ENCODE peak calls at places on chromosomes 11 and 22, in four cellular contexts. G, U, Q and H are unnamed samples.

GRCh38 chr11:19576054-19576453 is 136.6 kb upstream of the NAV2 start:
- DNase-seq in G (no peak), U (no peak), Q (no peak), H (no peak)

GRCh38 chr11:100830295-100830694 is 143.2 kb downstream of the ARHGAP42 start:
- DNase-seq in U (no peak), G (peak; percentile 67), Q (peak; percentile 49), H (no peak)

GRCh38 chr11:2870955-2871720 is 14.4 kb downstream of the CDKN1C start:
- DNase-seq in Q (no peak), G (no peak), U (no peak), H (no peak)

GRCh38 chr11:72578051-72578450 is 96.2 kb downstream of the PDE2A start:
- DNase-seq in G (no peak), Q (no peak), U (no peak), H (no peak)

GRCh38 chr11:123601136-123601535 is 53.3 kb downstream of the SCN3B start:
- DNase-seq in G (no peak), U (no peak), Q (no peak), H (no peak)

GRCh38 chr11:66335531-66336233 is 552 bp downstream of the RIN1 start:
- DNase-seq in U (no peak), Q (peak; percentile 72), G (peak; percentile 82), H (no peak)

GRCh38 chr11:96426356-96427103 is 36.7 kb downstream of the JRKL start:
- DNase-seq in Q (no peak), U (no peak), G (no peak), H (peak; percentile 41)

GRCh38 chr11:75100314-75100713 is 3.6 kb upstream of the OR2AT4 start:
- DNase-seq in Q (no peak), G (no peak), U (no peak), H (peak; percentile 6)

GRCh38 chr22:46546466-46547178 is 9.2 kb upstream of the CELSR1 start:
- DNase-seq in G (peak; percentile 88), Q (peak; percentile 55), U (peak; percentile 88), H (no peak)

GRCh38 chr11:43943357-43943930 is 1.0 kb downstream of the C11orf96 start:
- DNase-seq in Q (no peak), G (no peak), U (no peak), H (no peak)

GRCh38 chr11:15737326-15737725 is 619.0 kb downstream of the SOX6 start:
- DNase-seq in U (no peak), G (no peak), Q (no peak), H (no peak)

GRCh38 chr11:2471804-2472096 is 26.9 kb downstream of the KCNQ1 start:
- DNase-seq in G (no peak), Q (no peak), U (no peak), H (no peak)

GRCh38 chr11:67102664-67103063 is 16.4 kb upstream of the KDM2A start:
- DNase-seq in U (no peak), G (no peak), Q (no peak), H (no peak)

GRCh38 chr11:24496371-24496727 is 504 bp upstream of the LUZP2 start:
- DNase-seq in G (no peak), Q (no peak), U (no peak), H (no peak)

GRCh38 chr11:107679255-107680024 is 32.4 kb downstream of the SLN start:
- DNase-seq in Q (no peak), U (no peak), G (no peak), H (no peak)

GRCh38 chr11:107682182-107682971 is 29.5 kb downstream of the SLN start:
- DNase-seq in U (no peak), Q (no peak), G (no peak), H (no peak)

GRCh38 chr11:107688322-107688918 is 23.4 kb downstream of the SLN start:
- DNase-seq in Q (no peak), G (no peak), U (no peak), H (no peak)

GRCh38 chr11:107683807-107684206 is 28.0 kb downstream of the SLN start:
- DNase-seq in U (no peak), G (no peak), Q (no peak), H (peak; percentile 2)

DNA sequence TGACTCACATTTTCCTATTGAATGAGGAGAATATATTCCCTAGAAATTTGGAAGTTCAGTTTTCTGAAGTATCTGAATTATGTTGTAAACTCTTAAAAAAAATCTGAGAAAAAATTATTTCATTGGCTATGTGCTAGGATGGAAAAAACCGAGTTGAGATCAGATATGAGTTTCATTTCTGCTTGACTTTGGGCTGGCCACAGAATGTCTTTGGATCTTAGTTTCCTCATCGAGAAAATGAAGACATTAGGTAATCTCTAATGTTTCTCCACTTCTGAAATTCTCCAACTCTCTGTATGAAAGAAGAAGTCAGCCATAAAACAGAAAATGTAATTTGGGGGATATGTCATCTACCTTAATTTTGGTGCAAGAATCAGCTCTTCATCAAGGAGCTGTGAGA is 28.8 kb downstream of the SLN start:
- DNase-seq in U (no peak), Q (no peak), G (no peak), H (no peak)
- H3K4me1 ChIP-seq in U (no peaks in the 10 kb centered on the region), Q (no peaks in the 10 kb centered on the region), G (no peaks in the 10 kb centered on the region), H (no peaks in the 10 kb centered on the region)

GRCh38 chr22:49964493-49965290 is 4.1 kb downstream of the PIM3 start:
- DNase-seq in U (peak; percentile 21), G (peak; percentile 74), Q (peak; percentile 52), H (no peak)
- H3K27ac ChIP-seq in U (peak overlapping the region; percentile 99), G (peak overlapping the region; percentile 97), Q (peak overlapping the region; percentile 97), H (no peak overlapping the region)

DNA sequence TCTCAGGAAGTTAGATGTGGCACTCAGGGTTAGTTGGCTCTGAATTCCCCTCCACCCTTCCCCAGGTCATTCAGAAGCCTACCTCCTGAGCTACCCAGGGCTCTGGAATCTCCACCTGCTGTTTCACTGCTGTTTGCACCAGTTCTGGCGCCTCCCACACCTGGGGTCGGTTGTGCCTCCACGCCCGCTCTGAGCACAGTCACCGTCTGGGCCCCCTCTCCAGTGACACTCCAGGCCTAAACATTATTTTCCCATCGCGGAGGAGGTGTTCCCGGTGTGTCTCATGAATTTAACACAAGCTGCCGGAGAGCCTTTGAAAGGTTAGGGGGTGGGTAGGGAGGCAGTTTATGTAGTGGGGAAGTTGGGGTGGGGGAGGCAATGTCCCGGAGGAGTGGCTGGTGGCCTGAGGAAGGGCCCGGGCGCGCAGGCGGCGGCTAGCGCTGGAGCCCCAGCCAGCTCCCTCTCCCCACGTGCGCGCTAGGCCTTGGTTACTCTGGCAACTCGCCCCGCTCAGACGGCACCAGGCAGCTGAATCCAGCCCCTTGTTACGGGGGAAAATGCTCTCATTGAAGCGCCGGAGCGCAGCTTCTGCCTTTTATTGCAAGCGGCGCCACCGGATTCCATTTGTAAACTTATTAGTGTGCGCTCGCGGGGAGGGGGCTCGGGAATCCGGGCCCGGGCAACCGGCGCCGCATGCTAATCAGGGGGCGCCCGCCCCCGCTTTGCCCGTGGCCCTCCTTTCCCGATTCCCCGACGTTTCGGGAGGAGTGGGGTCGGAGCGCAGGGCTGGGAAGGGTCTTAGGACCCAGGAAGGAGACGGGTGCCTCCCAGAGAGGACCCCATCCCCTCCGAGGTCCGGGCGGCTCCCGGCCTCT is 52.4 kb downstream of the GRIK4 start:
- DNase-seq in G (peak; percentile 82), U (peak; percentile 34), Q (no peak), H (no peak)
- H3K4me1 ChIP-seq in G (peaks cover 4% of the 10 kb centered on the region), U (peaks cover 31% of the 10 kb centered on the region), Q (peaks cover 14% of the 10 kb centered on the region), H (no peaks in the 10 kb centered on the region)

GRCh38 chr22:25748704-25749103 is 6.7 kb downstream of the MYO18B start:
- DNase-seq in G (no peak), Q (no peak), U (no peak), H (no peak)
- H3K27ac ChIP-seq in G (no peak overlapping the region), Q (peak overlapping the region; percentile 98), U (peak overlapping the region; percentile 74), H (no peak overlapping the region)

GRCh38 chr11:122109932-122110331 is 6.1 kb downstream of the BLID start:
- DNase-seq in G (no peak), Q (no peak), U (no peak), H (no peak)
- H3K4me1 ChIP-seq in G (no peaks in the 10 kb centered on the region), Q (peaks cover 6% of the 10 kb centered on the region), U (peaks cover 28% of the 10 kb centered on the region), H (no peaks in the 10 kb centered on the region)

GRCh38 chr22:23080542-23081290 is 10.4 kb downstream of the GNAZ start:
- DNase-seq in G (no peak), Q (no peak), U (no peak), H (no peak)
- H3K27ac ChIP-seq in G (no peak overlapping the region), Q (no peak overlapping the region), U (no peak overlapping the region), H (no peak overlapping the region)

GRCh38 chr11:77089004-77089545 is 13.6 kb upstream of the OMP start:
- DNase-seq in U (peak; percentile 3), G (peak; percentile 59), Q (no peak), H (no peak)

GRCh38 chr11:77087723-77088225 is 14.9 kb upstream of the OMP start:
- DNase-seq in U (no peak), G (peak; percentile 29), Q (no peak), H (no peak)

GRCh38 chr11:77086521-77087472 is 15.8 kb upstream of the OMP start:
- DNase-seq in G (peak; percentile 55), Q (peak; percentile 46), U (peak; percentile 11), H (no peak)

GRCh38 chr11:77090046-77090372 is 12.6 kb upstream of the OMP start:
- DNase-seq in U (no peak), G (no peak), Q (peak; percentile 8), H (no peak)

GRCh38 chr11:77088236-77089003 is 14.2 kb upstream of the OMP start:
- DNase-seq in G (peak; percentile 59), U (peak; percentile 9), Q (peak; percentile 41), H (no peak)
- H3K4me1 ChIP-seq in G (peaks cover 14% of the 10 kb centered on the region), U (peaks cover 8% of the 10 kb centered on the region), Q (no peaks in the 10 kb centered on the region), H (no peaks in the 10 kb centered on the region)

GRCh38 chr11:68297812-68298658 is 14.4 kb upstream of the LRP5 start:
- DNase-seq in Q (peak; percentile 90), U (peak; percentile 79), G (peak; percentile 87), H (peak; percentile 73)
- H3K27ac ChIP-seq in Q (no peak overlapping the region), U (peak overlapping the region; percentile 48), G (peak overlapping the region; percentile 88), H (no peak overlapping the region)